ENCODE peak calls at places on chromosomes 13 and 19, in seven cellular contexts. I, L, E, P, F, W and V are unnamed samples.

GRCh38 chr19:49492573-49493411 is 3.4 kb upstream of the RPS11 start:
- DNase-seq in I (peak; percentile 27), L (no peak), E (no peak), P (peak; percentile 48), F (no peak), W (no peak), V (peak; percentile 22)

GRCh38 chr19:38718747-38719543 is 25.3 kb downstream of the CAPN12 start:
- DNase-seq in I (no peak), L (no peak), E (peak; percentile 69), P (peak; percentile 90), F (peak; percentile 74), W (no peak), V (peak; percentile 39)

GRCh38 chr13:24203726-24204295 is 43.3 kb downstream of the SPATA13 start:
- DNase-seq in I (peak; percentile 50), L (no peak), E (no peak), P (no peak), F (no peak), W (no peak), V (peak; percentile 44)

GRCh38 chr13:50125556-50126377 is 110.5 kb downstream of the KCNRG start:
- DNase-seq in I (peak; percentile 80), L (no peak), E (peak; percentile 60), P (peak; percentile 68), F (peak; percentile 75), W (peak; percentile 75), V (peak; percentile 93)

GRCh38 chr13:40228486-40228885 is 438.0 kb downstream of the FOXO1 start:
- DNase-seq in I (no peak), L (no peak), E (no peak), P (no peak), F (no peak), W (no peak), V (peak; percentile 40)

GRCh38 chr19:30158067-30158892 is 213.9 kb upstream of the ZNF536 start:
- DNase-seq in I (no peak), L (no peak), E (no peak), P (no peak), F (peak; percentile 10), W (no peak), V (no peak)

GRCh38 chr13:99506632-99507031 is 5.4 kb downstream of the TM9SF2 start:
- DNase-seq in I (no peak), L (no peak), E (no peak), P (no peak), F (no peak), W (no peak), V (no peak)

GRCh38 chr13:94658926-94659649 is 53.3 kb downstream of the SOX21 start:
- DNase-seq in I (no peak), L (no peak), E (peak; percentile 42), P (no peak), F (no peak), W (no peak), V (peak; percentile 25)

GRCh38 chr19:55368701-55369563 is 1.3 kb downstream of the IL11 start:
- DNase-seq in I (peak; percentile 49), L (no peak), E (peak; percentile 65), P (peak; percentile 55), F (peak; percentile 53), W (no peak), V (peak; percentile 57)

GRCh38 chr19:41821003-41821735 is 23.3 kb downstream of the LYPD4 start:
- DNase-seq in I (peak; percentile 15), L (peak; percentile 27), E (peak; percentile 73), P (peak; percentile 48), F (peak; percentile 76), W (peak; percentile 41), V (no peak)

GRCh38 chr13:35927554-35927953 is 203.6 kb downstream of the DCLK1 start:
- DNase-seq in I (peak; percentile 97), L (no peak), E (peak; percentile 78), P (peak; percentile 28), F (no peak), W (no peak), V (peak; percentile 61)

GRCh38 chr19:39237200-39238184 is 7.3 kb downstream of the IFNL3 start:
- DNase-seq in I (no peak), L (no peak), E (peak; percentile 41), P (peak; percentile 60), F (peak; percentile 71), W (no peak), V (no peak)

GRCh38 chr13:78659450-78660110 is 625 bp upstream of the OBI1 start:
- DNase-seq in I (peak; percentile 1), L (no peak), E (no peak), P (no peak), F (no peak), W (no peak), V (no peak)

GRCh38 chr13:110109910-110110309 is 197.0 kb downstream of the COL4A1 start:
- DNase-seq in I (peak; percentile 95), L (no peak), E (peak; percentile 65), P (no peak), F (peak; percentile 54), W (no peak), V (peak; percentile 91)

GRCh38 chr13:24267283-24267682 is 42.1 kb upstream of the C1QTNF9 start:
- DNase-seq in I (no peak), L (no peak), E (no peak), P (no peak), F (no peak), W (no peak), V (peak; percentile 35)

GRCh38 chr13:23969672-23970071 is 72.4 kb upstream of the C1QTNF9B start:
- DNase-seq in I (peak; percentile 56), L (no peak), E (peak; percentile 16), P (peak; percentile 93), F (no peak), W (no peak), V (peak; percentile 66)

GRCh38 chr13:39468306-39468705 is 134.7 kb downstream of the LHFPL6 start:
- DNase-seq in I (no peak), L (no peak), E (no peak), P (no peak), F (no peak), W (no peak), V (no peak)

GRCh38 chr13:20401958-20402856 is 123.5 kb downstream of the CRYL1 start:
- DNase-seq in I (peak; percentile 59), L (no peak), E (peak; percentile 85), P (peak; percentile 86), F (no peak), W (no peak), V (peak; percentile 30)

GRCh38 chr19:1315470-1316166 is 29.9 kb downstream of the EFNA2 start:
- DNase-seq in I (peak; percentile 25), L (no peak), E (peak; percentile 49), P (peak; percentile 39), F (peak; percentile 78), W (no peak), V (peak; percentile 25)

GRCh38 chr19:2150794-2151338 is 500 bp downstream of the AP3D1 start:
- DNase-seq in I (no peak), L (no peak), E (peak; percentile 30), P (no peak), F (no peak), W (no peak), V (peak; percentile 20)

DNA sequence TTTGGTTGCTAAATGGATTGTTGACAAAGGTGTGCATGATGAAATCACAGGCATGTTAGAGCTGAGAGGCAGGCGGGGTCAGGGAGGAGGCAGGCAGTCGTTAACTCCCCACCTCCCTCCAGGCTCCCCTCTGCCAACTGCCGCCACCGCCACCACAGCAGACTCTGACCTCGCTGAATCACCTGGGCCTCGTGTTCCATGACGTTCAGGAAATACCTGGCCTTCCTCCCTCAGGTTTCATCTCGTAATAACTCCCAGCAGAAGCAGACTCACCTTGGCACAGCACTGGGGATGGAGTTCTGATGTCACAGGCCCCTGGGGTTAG is 198.5 kb downstream of the KATNAL1 start:
- DNase-seq in I (no peak), L (no peak), E (no peak), P (peak; percentile 92), F (no peak), W (no peak), V (no peak)
- H3K23ac ChIP-seq in I (no peak overlapping the region), L (no peak overlapping the region), E (no peak overlapping the region), P (no peak overlapping the region), F (no peak overlapping the region), W (no peak overlapping the region), V (no peak overlapping the region)

GRCh38 chr13:93254775-93255174 is 28.2 kb downstream of the GPC6 start:
- DNase-seq in I (no peak), L (no peak), E (no peak), P (no peak), F (no peak), W (no peak), V (no peak)

GRCh38 chr13:93260591-93260990 is 34.0 kb downstream of the GPC6 start:
- DNase-seq in I (peak; percentile 44), L (no peak), E (no peak), P (no peak), F (no peak), W (no peak), V (no peak)

GRCh38 chr13:93262729-93263128 is 36.1 kb downstream of the GPC6 start:
- DNase-seq in I (peak; percentile 85), L (no peak), E (no peak), P (peak; percentile 1), F (no peak), W (no peak), V (peak; percentile 95)

GRCh38 chr13:93259527-93260080 is 33.0 kb downstream of the GPC6 start:
- DNase-seq in I (peak; percentile 15), L (no peak), E (no peak), P (no peak), F (no peak), W (no peak), V (no peak)

DNA sequence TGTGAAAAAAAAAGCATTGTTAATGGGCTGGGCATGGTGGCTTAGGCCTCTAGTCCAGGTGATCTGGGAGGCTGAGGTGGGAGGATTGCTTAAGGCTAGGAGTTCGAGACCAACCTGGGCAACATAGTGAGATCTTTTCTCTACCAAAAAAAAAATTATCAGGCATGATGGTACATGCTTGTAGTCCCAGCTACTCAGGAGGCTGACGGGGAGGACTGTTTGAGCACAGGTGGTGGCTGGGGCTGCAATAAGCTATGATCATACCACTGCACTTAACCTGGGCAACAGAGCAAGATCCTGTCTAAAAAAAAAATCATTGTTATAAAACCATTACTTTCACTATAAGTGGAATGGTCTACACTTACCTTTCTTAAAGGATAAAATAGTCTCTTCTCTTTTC is 30.4 kb downstream of the GPC6 start:
- DNase-seq in I (no peak), L (no peak), E (no peak), P (no peak), F (no peak), W (no peak), V (no peak)
- H3K23ac ChIP-seq in I (no peak overlapping the region), L (no peak overlapping the region), E (no peak overlapping the region), P (no peak overlapping the region), F (no peak overlapping the region), W (no peak overlapping the region), V (no peak overlapping the region)

DNA sequence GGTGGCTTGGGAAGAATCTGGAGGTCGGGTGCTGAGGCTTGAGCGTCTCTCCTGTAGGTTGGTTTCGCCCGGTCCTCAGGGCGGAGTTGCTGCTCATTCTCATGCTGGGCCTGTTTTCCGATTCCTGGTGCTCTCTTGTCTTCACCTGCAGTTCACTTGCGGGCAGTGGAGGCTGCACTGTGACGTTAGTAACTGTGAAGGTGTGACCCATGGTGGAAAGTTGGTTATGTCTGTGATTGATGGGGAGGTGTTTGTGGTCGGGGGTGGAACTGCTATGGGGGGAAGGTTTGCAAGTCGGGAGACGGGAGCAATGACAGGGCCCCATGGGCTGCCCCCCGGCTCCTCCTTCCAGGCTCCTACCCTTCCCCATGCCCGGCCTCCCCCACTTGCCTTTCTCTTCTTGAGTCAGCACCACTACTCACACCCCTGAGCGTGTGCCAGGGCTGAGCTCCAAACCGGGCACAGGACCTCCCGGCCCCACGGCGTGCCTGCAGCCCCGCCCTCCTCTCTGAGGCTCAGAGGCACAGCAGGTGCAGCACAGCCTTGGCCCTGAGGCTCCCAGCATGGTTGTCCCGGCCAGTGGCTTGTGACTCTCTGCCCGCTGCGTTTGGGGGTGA is 79.1 kb downstream of the ATP11A start:
- DNase-seq in I (no peak), L (no peak), E (no peak), P (no peak), F (peak; percentile 31), W (no peak), V (no peak)
- H3K23ac ChIP-seq in I (no peak overlapping the region), L (no peak overlapping the region), E (no peak overlapping the region), P (no peak overlapping the region), F (no peak overlapping the region), W (peak overlapping the region; percentile 28), V (no peak overlapping the region)

GRCh38 chr19:34126966-34127365 is 45.3 kb upstream of the LSM14A start:
- DNase-seq in I (no peak), L (no peak), E (no peak), P (no peak), F (no peak), W (no peak), V (no peak)
- H3K23ac ChIP-seq in I (no peak overlapping the region), L (no peak overlapping the region), E (no peak overlapping the region), P (no peak overlapping the region), F (no peak overlapping the region), W (no peak overlapping the region), V (no peak overlapping the region)